ENCODE peak calls at places on chromosome 18, in eight cellular contexts. A, F, K, D, N, G, Y and H are unnamed samples.

GRCh38 chr18:75072672-75073371 is 136.1 kb downstream of the PTGR3 start:
- DNase-seq in A (no peak), F (peak; percentile 42), K (no peak), D (no peak), N (no peak), G (no peak), Y (no peak), H (no peak)

GRCh38 chr18:58180738-58181353 is 136.8 kb downstream of the NEDD4L start:
- DNase-seq in A (no peak), F (peak; percentile 86), K (peak; percentile 66), D (no peak), N (peak; percentile 37), G (peak; percentile 78), Y (peak; percentile 61), H (no peak)

GRCh38 chr18:5625076-5625475 is 81.3 kb upstream of the EPB41L3 start:
- DNase-seq in A (no peak), F (no peak), K (peak; percentile 28), D (no peak), N (no peak), G (no peak), Y (no peak), H (no peak)

GRCh38 chr18:13672657-13673056 is 53.7 kb downstream of the FAM210A start:
- DNase-seq in A (no peak), F (no peak), K (peak; percentile 13), D (no peak), N (no peak), G (no peak), Y (no peak), H (no peak)

GRCh38 chr18:30265190-30265589 is 777.4 kb downstream of the DSC3 start:
- DNase-seq in A (no peak), F (no peak), K (no peak), D (no peak), N (no peak), G (no peak), Y (no peak), H (no peak)

GRCh38 chr18:331231-331771 is 63.5 kb upstream of the THOC1 start:
- DNase-seq in A (no peak), F (no peak), K (no peak), D (no peak), N (no peak), G (no peak), Y (no peak), H (no peak)

GRCh38 chr18:396251-396555 is 104.3 kb downstream of the COLEC12 start:
- DNase-seq in A (no peak), F (no peak), K (no peak), D (no peak), N (no peak), G (no peak), Y (no peak), H (no peak)

GRCh38 chr18:58046087-58046793 is 2.2 kb downstream of the NEDD4L start:
- DNase-seq in A (no peak), F (no peak), K (peak; percentile 67), D (no peak), N (peak; percentile 57), G (no peak), Y (peak; percentile 27), H (no peak)

GRCh38 chr18:12376034-12376717 is 851 bp downstream of the AFG3L2 start:
- DNase-seq in A (no peak), F (peak; percentile 57), K (peak; percentile 33), D (peak; percentile 56), N (peak; percentile 35), G (peak; percentile 47), Y (no peak), H (peak; percentile 64)

GRCh38 chr18:75915941-75916640 is 488.6 kb upstream of the SMIM21 start:
- DNase-seq in A (no peak), F (no peak), K (peak; percentile 96), D (no peak), N (no peak), G (no peak), Y (no peak), H (no peak)

GRCh38 chr18:69455120-69455519 is 54.4 kb downstream of the DOK6 start:
- DNase-seq in A (no peak), F (no peak), K (no peak), D (no peak), N (no peak), G (no peak), Y (no peak), H (no peak)

GRCh38 chr18:36775396-36775795 is 53.4 kb downstream of the TPGS2 start:
- DNase-seq in A (no peak), F (no peak), K (no peak), D (no peak), N (no peak), G (no peak), Y (no peak), H (no peak)

GRCh38 chr18:13179566-13180113 is 38.9 kb upstream of the LDLRAD4 start:
- DNase-seq in A (no peak), F (peak; percentile 87), K (no peak), D (peak; percentile 81), N (peak; percentile 95), G (peak; percentile 83), Y (no peak), H (peak; percentile 86)

GRCh38 chr18:8140841-8141501 is 468.3 kb upstream of the RAB12 start:
- DNase-seq in A (peak; percentile 81), F (no peak), K (no peak), D (no peak), N (no peak), G (no peak), Y (no peak), H (no peak)

GRCh38 chr18:9918016-9918680 is 4.3 kb downstream of the VAPA start:
- DNase-seq in A (no peak), F (no peak), K (no peak), D (no peak), N (peak; percentile 56), G (no peak), Y (no peak), H (no peak)

GRCh38 chr18:11518788-11519685 is 90.4 kb upstream of the SLC35G4 start:
- DNase-seq in A (no peak), F (no peak), K (peak; percentile 86), D (peak; percentile 66), N (peak; percentile 64), G (peak; percentile 27), Y (peak; percentile 18), H (peak; percentile 39)

GRCh38 chr18:10261315-10262276 is 192.8 kb upstream of the APCDD1 start:
- DNase-seq in A (no peak), F (no peak), K (no peak), D (no peak), N (no peak), G (no peak), Y (no peak), H (no peak)

GRCh38 chr18:9335255-9336045 is 877 bp downstream of the TWSG1 start:
- DNase-seq in A (no peak), F (no peak), K (peak; percentile 3), D (no peak), N (no peak), G (no peak), Y (no peak), H (no peak)

GRCh38 chr18:44697315-44697714 is 16.6 kb downstream of the SETBP1 start:
- DNase-seq in A (no peak), F (no peak), K (no peak), D (no peak), N (no peak), G (no peak), Y (no peak), H (no peak)

GRCh38 chr18:5461056-5461455 is 82.7 kb downstream of the EPB41L3 start:
- DNase-seq in A (no peak), F (no peak), K (no peak), D (no peak), N (no peak), G (no peak), Y (no peak), H (no peak)

GRCh38 chr18:78998350-78999055 is 18.9 kb downstream of the SALL3 start:
- DNase-seq in A (no peak), F (no peak), K (no peak), D (no peak), N (no peak), G (no peak), Y (no peak), H (no peak)

DNA sequence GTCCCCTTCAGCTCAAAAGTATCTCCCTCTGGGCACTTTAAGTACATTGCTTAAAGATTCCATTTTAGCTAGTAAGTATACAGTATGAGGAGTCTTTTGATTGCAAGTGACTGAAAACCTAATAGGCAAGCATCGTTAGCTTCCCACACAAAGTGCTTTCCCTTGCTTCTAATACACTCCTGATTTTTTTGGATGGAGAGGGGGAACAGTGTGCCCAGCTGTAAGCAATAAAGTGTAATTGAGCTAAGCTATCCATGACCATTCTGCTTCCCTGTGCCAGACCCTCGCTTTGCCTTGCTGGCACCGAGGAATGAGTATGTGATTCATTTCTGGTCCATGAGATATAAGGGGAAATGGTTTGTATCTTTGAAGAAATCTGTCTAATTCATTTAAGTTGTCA is 3.8 kb upstream of the ZNF24 start:
- DNase-seq in A (no peak), F (no peak), K (no peak), D (no peak), N (no peak), G (no peak), Y (no peak), H (no peak)
- H3K4me1 ChIP-seq in A (peaks cover 10% of the 10 kb centered on the region), F (peaks cover 15% of the 10 kb centered on the region), K (peaks cover 9% of the 10 kb centered on the region), D (peaks cover 9% of the 10 kb centered on the region), N (peaks cover 28% of the 10 kb centered on the region), G (no peaks in the 10 kb centered on the region), Y (no peaks in the 10 kb centered on the region), H (peaks cover 8% of the 10 kb centered on the region)

GRCh38 chr18:31675404-31675803 is 9.0 kb downstream of the B4GALT6 start:
- DNase-seq in A (no peak), F (no peak), K (no peak), D (no peak), N (no peak), G (no peak), Y (no peak), H (no peak)
- H3K4me1 ChIP-seq in A (peaks cover 16% of the 10 kb centered on the region), F (peaks cover 20% of the 10 kb centered on the region), K (peaks cover 9% of the 10 kb centered on the region), D (no peaks in the 10 kb centered on the region), N (peaks cover 14% of the 10 kb centered on the region), G (peaks cover 3% of the 10 kb centered on the region), Y (no peaks in the 10 kb centered on the region), H (peaks cover 10% of the 10 kb centered on the region)

DNA sequence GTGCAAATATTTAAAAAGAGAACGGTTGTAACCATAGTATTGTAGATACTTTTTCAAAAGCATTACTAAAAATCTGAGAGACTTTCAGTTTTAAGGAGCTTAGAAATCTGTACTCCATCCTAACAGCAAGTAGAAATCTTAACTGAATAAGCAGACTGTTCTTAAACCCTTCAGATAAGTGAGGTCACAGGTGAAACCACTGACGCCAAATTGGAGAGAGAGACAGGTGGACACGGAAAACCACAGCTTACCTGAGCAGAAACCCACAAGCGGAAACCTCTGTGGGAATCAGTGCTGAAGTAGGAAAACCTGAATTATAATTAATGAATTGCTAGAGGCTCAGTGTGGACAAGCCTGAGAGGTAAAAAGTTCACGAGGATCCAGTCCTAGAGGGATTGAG is 959.4 kb upstream of the CELF4 start:
- DNase-seq in A (no peak), F (no peak), K (no peak), D (no peak), N (no peak), G (no peak), Y (no peak), H (no peak)
- H3K4me1 ChIP-seq in A (no peaks in the 10 kb centered on the region), F (no peaks in the 10 kb centered on the region), K (no peaks in the 10 kb centered on the region), D (no peaks in the 10 kb centered on the region), N (no peaks in the 10 kb centered on the region), G (no peaks in the 10 kb centered on the region), Y (no peaks in the 10 kb centered on the region), H (no peaks in the 10 kb centered on the region)

GRCh38 chr18:22188551-22189267 is 19.3 kb downstream of the GATA6 start:
- DNase-seq in A (no peak), F (peak; percentile 46), K (no peak), D (no peak), N (no peak), G (peak; percentile 26), Y (no peak), H (no peak)
- H3K4me1 ChIP-seq in A (no peaks in the 10 kb centered on the region), F (peaks cover 66% of the 10 kb centered on the region), K (peaks cover 24% of the 10 kb centered on the region), D (peaks cover 3% of the 10 kb centered on the region), N (peaks cover 6% of the 10 kb centered on the region), G (no peaks in the 10 kb centered on the region), Y (no peaks in the 10 kb centered on the region), H (peaks cover 28% of the 10 kb centered on the region)